ENCODE peak calls at places on chromosomes 11 and 22, in five cellular contexts. C is left ventricle myocardium inferior; M is lung microvascular endothelial cell; O is RPMI8226; J is stimulated activated CD4-positive, alpha-beta T cell treated with anti-CD3 and anti-CD28 coated beads, Interleukin-15, amount 100 ng/mL, for 48 hours. B is an unnamed sample.

GRCh38 chr11:69295079-69295994 is 1.4 kb downstream of the MYEOV start:
- DNase-seq in C (no peak), M (no peak), O (no peak), J (no peak), B (no peak)

GRCh38 chr11:94117871-94118270 is 10.8 kb upstream of the PANX1 start:
- DNase-seq in C (no peak), M (no peak), O (no peak), J (no peak), B (no peak)

GRCh38 chr11:86674965-86675364 is 2.5 kb upstream of the ME3 start:
- DNase-seq in C (no peak), M (no peak), O (no peak), J (no peak), B (no peak)

GRCh38 chr11:126345759-126346585 is 9.5 kb upstream of the ST3GAL4 start:
- DNase-seq in C (no peak), M (peak; percentile 74), O (no peak), J (no peak), B (peak; percentile 23)

GRCh38 chr11:2794947-2795346 is 90.6 kb downstream of the CDKN1C start:
- DNase-seq in C (no peak), M (no peak), O (no peak), J (no peak), B (peak; percentile 5)

GRCh38 chr22:35838849-35839646 is 121.4 kb downstream of the APOL5 start:
- DNase-seq in C (no peak), M (peak; percentile 71), O (peak; percentile 60), J (no peak), B (peak; percentile 50)

GRCh38 chr22:36833073-36833472 is 16.2 kb upstream of the PVALB start:
- DNase-seq in C (no peak), M (no peak), O (peak; percentile 89), J (no peak), B (no peak)

GRCh38 chr22:42451499-42452145 is 19.4 kb upstream of the NFAM1 start:
- DNase-seq in C (no peak), M (no peak), O (no peak), J (no peak), B (no peak)

GRCh38 chr11:4511267-4511666 is 28.8 kb downstream of the OR52K1 start:
- DNase-seq in C (no peak), M (no peak), O (no peak), J (no peak), B (no peak)

GRCh38 chr11:70105755-70106571 is 27.8 kb downstream of the ANO1 start:
- DNase-seq in C (no peak), M (no peak), O (no peak), J (no peak), B (peak; percentile 90)

GRCh38 chr11:112166561-112166960 is 611 bp upstream of the TEX12 start:
- DNase-seq in C (no peak), M (no peak), O (no peak), J (no peak), B (no peak)

GRCh38 chr11:63445720-63446119 is 45.2 kb downstream of the PLAAT5 start:
- DNase-seq in C (no peak), M (peak; percentile 17), O (no peak), J (peak; percentile 8), B (no peak)

GRCh38 chr22:17748555-17749353 is 25.5 kb downstream of the BID start:
- DNase-seq in C (peak; percentile 33), M (no peak), O (no peak), J (no peak), B (no peak)

GRCh38 chr11:112366777-112367176 is 106.1 kb upstream of the PLET1 start:
- DNase-seq in C (no peak), M (no peak), O (no peak), J (no peak), B (no peak)

GRCh38 chr22:39634530-39635399 is 64.2 kb downstream of the CACNA1I start:
- DNase-seq in C (no peak), M (peak; percentile 88), O (peak; percentile 66), J (peak; percentile 20), B (peak; percentile 90)

GRCh38 chr11:78339483-78339882 is 78.1 kb downstream of the GAB2 start:
- DNase-seq in C (no peak), M (no peak), O (no peak), J (no peak), B (no peak)

GRCh38 chr11:117875397-117876048 is 935 bp downstream of the FXYD6 start:
- DNase-seq in C (peak; percentile 45), M (no peak), O (no peak), J (no peak), B (no peak)

GRCh38 chr11:124538019-124538418 is 5.4 kb downstream of the OR8B12 start:
- DNase-seq in C (no peak), M (peak; percentile 7), O (no peak), J (no peak), B (no peak)

GRCh38 chr11:2697871-2698270 is 1.9 kb downstream of the KCNQ1OT1 start:
- DNase-seq in C (no peak), M (no peak), O (no peak), J (no peak), B (no peak)

GRCh38 chr11:77147668-77148321 is 19.7 kb downstream of the MYO7A start:
- DNase-seq in C (no peak), M (no peak), O (no peak), J (no peak), B (peak; percentile 36)

GRCh38 chr11:34234086-34234740 is 123.6 kb downstream of the ABTB2 start:
- DNase-seq in C (no peak), M (peak; percentile 65), O (peak; percentile 8), J (peak; percentile 77), B (peak; percentile 31)

GRCh38 chr11:68146010-68146540 is 24.9 kb upstream of the CHKA start:
- DNase-seq in C (peak; percentile 88), M (peak; percentile 44), O (peak; percentile 100), J (no peak), B (peak; percentile 99)

GRCh38 chr11:62497132-62497915 is 49.3 kb downstream of the AHNAK start:
- DNase-seq in C (no peak), M (peak; percentile 81), O (peak; percentile 63), J (no peak), B (peak; percentile 21)

GRCh38 chr11:128271401-128271800 is 316.0 kb downstream of the ETS1 start:
- DNase-seq in C (no peak), M (peak; percentile 35), O (no peak), J (no peak), B (no peak)

GRCh38 chr11:46117842-46118241 is 3.4 kb downstream of the PHF21A start:
- DNase-seq in C (no peak), M (peak; percentile 8), O (no peak), J (no peak), B (no peak)

GRCh38 chr11:130763087-130763980 is 152.9 kb downstream of the SNX19 start:
- DNase-seq in C (no peak), M (no peak), O (peak; percentile 49), J (no peak), B (no peak)

GRCh38 chr22:23815781-23816551 is 22.8 kb downstream of the DERL3 start:
- DNase-seq in C (peak; percentile 72), M (no peak), O (no peak), J (no peak), B (no peak)

GRCh38 chr11:60937811-60938210 is 13.6 kb downstream of the TMEM132A start:
- DNase-seq in C (no peak), M (no peak), O (no peak), J (no peak), B (no peak)

GRCh38 chr22:45131749-45132148 is 32.0 kb upstream of the NUP50 start:
- DNase-seq in C (peak; percentile 38), M (no peak), O (peak; percentile 12), J (no peak), B (no peak)

GRCh38 chr22:29623059-29623458 is 19.6 kb downstream of the NF2 start:
- DNase-seq in C (no peak), M (no peak), O (no peak), J (no peak), B (no peak)

GRCh38 chr11:19816040-19816439 is 103.4 kb downstream of the NAV2 start:
- DNase-seq in C (no peak), M (no peak), O (no peak), J (no peak), B (no peak)

B was measured in thyroid gland.